ENCODE peak calls at places on chromosome 18, in four cellular contexts. H is PC-9, E is stomach, D is ovary. R is an unnamed sample. For H3K4me1, the result is how much of the 10 kb centered on the place peaks cover.

GRCh38 chr18:46723856-46724415 is 32.9 kb downstream of the ST8SIA5 start:
- DNase-seq in H (no peak), E (no peak), D (no peak), R (no peak)

GRCh38 chr18:55488473-55488872 is 99.5 kb downstream of the TCF4 start:
- DNase-seq in H (no peak), D (no peak), E (no peak), R (no peak)

GRCh38 chr18:22674300-22674699 is 256.6 kb upstream of the CTAGE1 start:
- DNase-seq in E (no peak), H (peak), D (no peak), R (no peak)

GRCh38 chr18:23204589-23205235 is 69.4 kb downstream of the CABLES1 start:
- DNase-seq in D (no peak), H (no peak), E (no peak), R (no peak)

GRCh38 chr18:30387401-30387800 is 655.1 kb downstream of the DSC3 start:
- DNase-seq in H (no peak), E (no peak), D (no peak), R (no peak)

GRCh38 chr18:49021433-49022129 is 70.8 kb upstream of the SMAD7 start:
- DNase-seq in E (peak), H (peak), D (peak), R (peak)

GRCh38 chr18:51988277-51988676 is 351.7 kb upstream of the DCC start:
- DNase-seq in E (no peak), H (no peak), D (no peak), R (no peak)

GRCh38 chr18:59123588-59124369 is 15.9 kb upstream of the SEC11C start:
- DNase-seq in E (no peak), H (no peak), D (no peak), R (no peak)

GRCh38 chr18:50947899-50948298 is 19.9 kb upstream of the ELAC1 start:
- DNase-seq in D (no peak), E (no peak), H (no peak), R (no peak)

GRCh38 chr18:59823611-59824195 is 76.1 kb upstream of the PMAIP1 start:
- DNase-seq in E (peak), H (peak), D (peak), R (peak)

GRCh38 chr18:48922801-48923730 is 27.7 kb downstream of the SMAD7 start:
- DNase-seq in E (peak), H (no peak), D (peak), R (peak)

GRCh38 chr18:70423120-70423519 is 134.3 kb downstream of the SOCS6 start:
- DNase-seq in H (no peak), D (no peak), E (no peak), R (no peak)

GRCh38 chr18:51068111-51068510 is 38.1 kb downstream of the SMAD4 start:
- DNase-seq in D (no peak), E (no peak), H (no peak), R (no peak)

GRCh38 chr18:62399781-62400308 is 74.7 kb downstream of the TNFRSF11A start:
- DNase-seq in E (no peak), H (peak), D (no peak), R (no peak)

GRCh38 chr18:79944746-79945117 is 6.7 kb downstream of the SLC66A2 start:
- DNase-seq in E (peak), D (peak), H (no peak), R (no peak)
- H3K4me1 ChIP-seq in E (under half), D (under half), H (under half), R (half or more)

GRCh38 chr18:74896390-74896991 is 298.8 kb downstream of the ZNF407 start:
- DNase-seq in D (no peak), H (peak), E (peak), R (no peak)
- TF ChIP-seq CTCF in D (no peak), H (peak), E (peak), R (peak)

GRCh38 chr18:3266062-3266608 is 4.2 kb downstream of the MYL12B start:
- DNase-seq in E (no peak), H (no peak), D (no peak), R (no peak)
- H3K4me1 ChIP-seq in E (half or more), H (under half), D (under half), R (half or more)

DNA sequence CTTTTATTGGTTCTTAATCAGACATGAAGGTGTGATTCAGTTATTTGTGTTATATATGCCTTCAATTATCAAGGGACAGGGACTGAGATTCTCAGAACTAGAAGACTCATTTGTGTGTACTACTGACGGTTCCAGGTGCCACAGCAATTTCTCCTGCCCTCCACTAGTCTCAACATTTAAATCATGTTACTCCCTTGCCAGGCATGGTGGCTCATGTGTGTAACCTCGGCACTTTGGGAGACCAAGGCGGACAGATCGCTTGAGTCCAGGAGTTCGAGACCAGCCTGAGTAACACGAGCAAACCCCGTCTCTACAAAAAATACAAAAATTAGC is 1.1 kb downstream of the CNDP2 start:
- DNase-seq in D (no peak), E (no peak), H (no peak), R (no peak)
- TF ChIP-seq CTCF in D (no peak), E (no peak), H (no peak), R (no peak)

DNA sequence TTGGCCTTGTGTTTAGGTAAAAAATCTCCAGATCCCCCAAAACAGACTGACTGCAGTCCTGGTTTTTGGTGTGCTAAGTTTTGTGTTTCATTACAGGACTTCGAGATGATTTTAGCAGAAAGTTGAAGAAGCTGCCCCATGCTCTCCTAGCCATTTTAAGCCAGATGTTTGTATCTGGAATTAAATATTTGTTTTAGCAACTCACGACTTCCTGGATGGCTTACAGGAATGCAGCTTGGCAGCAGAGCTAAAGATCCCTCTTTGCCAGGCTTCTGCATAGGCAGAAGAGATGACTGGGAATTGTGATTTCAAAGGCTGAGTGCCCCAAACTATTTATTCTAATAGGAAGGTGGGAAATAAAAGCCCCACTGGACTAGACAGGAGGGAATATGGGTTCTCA is 31.1 kb downstream of the ONECUT2 start:
- DNase-seq in H (no peak), E (peak), D (no peak), R (no peak)
- H3K4me1 ChIP-seq in H (under half), E (under half), D (under half), R (under half)

GRCh38 chr18:44793186-44793585 is 112.5 kb downstream of the SETBP1 start:
- DNase-seq in E (no peak), H (no peak), D (no peak), R (no peak)

GRCh38 chr18:44791520-44791919 is 110.8 kb downstream of the SETBP1 start:
- DNase-seq in E (no peak), D (no peak), H (no peak), R (no peak)

GRCh38 chr18:44789704-44790103 is 109.0 kb downstream of the SETBP1 start:
- DNase-seq in H (peak), E (no peak), D (no peak), R (no peak)

GRCh38 chr18:44792456-44793080 is 111.9 kb downstream of the SETBP1 start:
- DNase-seq in E (no peak), H (no peak), D (no peak), R (no peak)

DNA sequence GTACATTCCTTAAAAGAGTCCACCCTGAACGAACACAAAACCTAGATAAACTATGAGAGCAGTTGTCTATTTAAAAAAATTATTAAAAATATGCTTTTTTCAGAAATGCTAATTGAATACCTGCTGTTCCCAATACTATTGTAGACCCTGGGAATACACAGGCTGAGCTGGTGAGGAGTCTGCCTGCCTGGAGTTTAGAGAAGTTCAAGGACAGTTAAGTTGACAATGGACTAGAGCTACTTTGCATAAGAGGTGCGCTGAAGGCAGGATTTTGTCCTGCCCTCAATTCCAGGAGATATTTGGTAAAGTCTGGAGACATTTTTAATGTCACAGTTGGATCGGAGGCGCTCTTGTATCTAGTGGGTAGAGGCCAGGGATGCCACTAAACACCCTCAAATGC is 110.2 kb downstream of the SETBP1 start:
- DNase-seq in H (no peak), E (no peak), D (no peak), R (no peak)
- TF ChIP-seq CTCF in H (no peak), E (no peak), D (no peak), R (no peak)

GRCh38 chr18:7059276-7059675 is 58.3 kb downstream of the LAMA1 start:
- DNase-seq in H (no peak), D (no peak), E (no peak), R (no peak)
- H3K4me1 ChIP-seq in H (under half), D (under half), E (under half), R (under half)

DNA sequence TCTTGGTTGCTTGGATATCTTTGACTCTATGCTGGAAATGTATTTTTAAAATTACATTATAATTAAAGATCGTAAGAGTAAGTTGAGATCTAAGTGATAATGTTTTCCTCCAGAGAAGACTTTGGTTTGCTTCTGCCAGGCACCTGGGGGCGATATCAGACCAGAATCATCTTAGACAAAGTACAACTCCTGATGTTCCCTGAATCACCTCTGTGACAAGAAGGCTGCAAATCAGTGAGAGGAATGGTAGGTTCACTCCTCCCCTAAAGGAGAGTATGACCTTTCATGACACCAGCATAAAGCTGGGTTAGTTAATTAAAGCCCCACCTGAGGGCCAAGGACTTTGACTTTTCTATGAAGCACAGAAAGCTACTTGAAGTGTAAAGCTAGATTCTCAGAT is 114.4 kb upstream of the DTNA start:
- DNase-seq in D (no peak), H (no peak), E (no peak), R (no peak)
- TF ChIP-seq CTCF in D (no peak), H (peak), E (no peak), R (no peak)

DNA sequence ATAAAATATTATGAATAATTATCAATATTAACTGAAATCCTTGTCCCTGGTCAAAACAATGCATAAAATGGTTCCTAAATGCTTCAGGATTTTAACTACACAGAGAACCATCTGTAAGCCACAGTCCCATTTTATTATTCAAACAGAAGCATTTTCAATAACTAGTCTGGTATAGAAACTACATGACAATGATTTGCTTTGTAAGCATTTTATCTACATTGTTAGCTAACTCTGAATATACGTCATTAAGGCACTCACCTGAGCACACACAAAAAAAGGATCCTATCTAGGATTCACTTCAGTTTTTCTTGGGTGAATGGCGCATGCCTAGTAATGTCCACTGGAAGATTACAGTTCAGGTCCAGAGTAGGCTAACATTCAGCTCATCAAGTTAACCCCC is 22.8 kb downstream of the EPB41L3 start:
- DNase-seq in D (no peak), H (no peak), E (no peak), R (no peak)
- H3K4me1 ChIP-seq in D (under half), H (under half), E (under half), R (under half)